ENCODE peak calls at places on chromosome 14, in nine cellular contexts. D is mucosa of descending colon; N is lung; J is fibroblast of the conjunctiva; B is LoVo; Y is omental fat pad; U is DMS53; C is COLO829; H is effector memory CD8-positive, alpha-beta T cell. K is an unnamed sample.

GRCh38 chr14:24232645-24233537 is at the start of gene GMPR2:
- DNase-seq in U (no peak), J (no peak), B (no peak), D (no peak), C (peak), H (no peak), N (no peak), Y (peak), K (peak)

GRCh38 chr14:35287481-35288013 is 4.6 kb upstream of the PSMA6 start:
- DNase-seq in H (no peak), Y (no peak), J (no peak), N (no peak), U (no peak), D (no peak), C (no peak), B (no peak), K (no peak)

GRCh38 chr14:79629891-79630560 is 581.3 kb downstream of the DIO2 start:
- DNase-seq in H (no peak), Y (no peak), D (no peak), C (no peak), J (no peak), B (no peak), N (no peak), U (no peak), K (no peak)

GRCh38 chr14:70785556-70785955 is 23.8 kb downstream of the MAP3K9 start:
- DNase-seq in N (no peak), J (no peak), H (no peak), Y (no peak), B (no peak), U (no peak), C (no peak), D (no peak), K (no peak)

GRCh38 chr14:52923902-52924575 is 26.8 kb downstream of the FERMT2 start:
- DNase-seq in B (no peak), D (no peak), U (peak), N (no peak), H (peak), J (no peak), C (no peak), Y (no peak), K (peak)

GRCh38 chr14:72183631-72184030 is 251.4 kb downstream of the RGS6 start:
- DNase-seq in D (no peak), B (no peak), N (no peak), H (no peak), J (no peak), Y (no peak), U (no peak), C (no peak), K (no peak)

GRCh38 chr14:83006071-83006670 is 1472.5 kb upstream of the SEL1L start:
- DNase-seq in Y (no peak), U (no peak), N (peak), J (no peak), H (no peak), C (no peak), B (no peak), D (no peak), K (no peak)

GRCh38 chr14:74478996-74479635 is 14.0 kb downstream of the NPC2 start:
- DNase-seq in H (no peak), J (no peak), B (peak), D (no peak), Y (no peak), N (no peak), U (peak), C (peak), K (peak)

GRCh38 chr14:98234208-98234607 is 1037.8 kb downstream of the BCL11B start:
- DNase-seq in N (no peak), B (no peak), J (no peak), D (no peak), U (no peak), H (no peak), C (no peak), Y (no peak), K (peak)

GRCh38 chr14:28773917-28774691 is 7.5 kb downstream of the FOXG1 start:
- DNase-seq in Y (no peak), C (no peak), J (peak), H (no peak), B (no peak), N (no peak), U (peak), D (no peak), K (no peak)

GRCh38 chr14:51962678-51963077 is 26.7 kb upstream of the RTRAF start:
- DNase-seq in B (no peak), N (no peak), Y (no peak), D (no peak), J (no peak), U (no peak), H (no peak), C (no peak), K (no peak)

GRCh38 chr14:51807355-51807754 is 53.1 kb upstream of the GNG2 start:
- DNase-seq in Y (no peak), J (no peak), N (no peak), C (no peak), D (no peak), B (no peak), H (no peak), U (no peak), K (no peak)

GRCh38 chr14:33017016-33017415 is 78.3 kb downstream of the NPAS3 start:
- DNase-seq in B (no peak), Y (no peak), U (no peak), N (no peak), C (no peak), J (no peak), D (no peak), H (no peak), K (no peak)

GRCh38 chr14:95696741-95697140 is 10.5 kb downstream of the TCL1B start:
- DNase-seq in Y (no peak), H (no peak), N (no peak), U (no peak), C (no peak), B (no peak), J (no peak), D (no peak), K (peak)

GRCh38 chr14:70086685-70087379 is 101.9 kb downstream of the SLC8A3 start:
- DNase-seq in H (no peak), U (peak), B (peak), C (no peak), J (peak), N (no peak), Y (no peak), D (peak), K (peak)

GRCh38 chr14:92649934-92650545 is 98.4 kb downstream of the LGMN start:
- DNase-seq in C (no peak), D (peak), Y (no peak), N (peak), U (no peak), B (no peak), J (peak), H (no peak), K (no peak)

GRCh38 chr14:104604461-104605449 is at the start of gene TMEM179:
- DNase-seq in B (no peak), U (peak), H (no peak), Y (no peak), J (no peak), N (no peak), C (no peak), D (peak), K (no peak)

K was measured in SW480.